ENCODE peak calls at places on chromosomes 6 and 20, in four cellular contexts. One of them, this sample, is unnamed.

GRCh38 chr20:33211817-33212424 is 5.2 kb upstream of the BPIFA3 start:
- DNase-seq in uterus: no peak
- DNase-seq in ovary: no peak
- DNase-seq in omental fat pad: no peak
- DNase-seq in this sample: no peak

GRCh38 chr20:32288225-32288849 is 10.9 kb downstream of the KIF3B start:
- DNase-seq in uterus: no peak
- DNase-seq in omental fat pad: no peak
- DNase-seq in ovary: no peak
- DNase-seq in this sample: no peak

GRCh38 chr6:147287869-147288271 is 83.7 kb downstream of the STXBP5 start:
- DNase-seq in ovary: no peak
- DNase-seq in uterus: no peak
- DNase-seq in omental fat pad: no peak
- DNase-seq in this sample: no peak

GRCh38 chr6:139047677-139048076 is 19.1 kb downstream of the ABRACL start:
- DNase-seq in omental fat pad: no peak
- DNase-seq in ovary: no peak
- DNase-seq in uterus: no peak
- DNase-seq in this sample: no peak

GRCh38 chr6:168373389-168373788 is 53.8 kb upstream of the DACT2 start:
- DNase-seq in omental fat pad: no peak
- DNase-seq in uterus: no peak
- DNase-seq in ovary: peak
- DNase-seq in this sample: peak

GRCh38 chr6:148021715-148022114 is 320.9 kb upstream of the SASH1 start:
- DNase-seq in omental fat pad: no peak
- DNase-seq in ovary: no peak
- DNase-seq in uterus: no peak
- DNase-seq in this sample: no peak

GRCh38 chr20:40191573-40191972 is 497.5 kb downstream of the MAFB start:
- DNase-seq in ovary: no peak
- DNase-seq in omental fat pad: no peak
- DNase-seq in uterus: no peak
- DNase-seq in this sample: peak

GRCh38 chr6:3341467-3341866 is 82.7 kb downstream of the PSMG4 start:
- DNase-seq in uterus: no peak
- DNase-seq in omental fat pad: no peak
- DNase-seq in ovary: no peak
- DNase-seq in this sample: peak

GRCh38 chr6:139262519-139263300 is 29.1 kb downstream of the TXLNB start:
- DNase-seq in omental fat pad: no peak
- DNase-seq in uterus: no peak
- DNase-seq in ovary: no peak
- DNase-seq in this sample: no peak

GRCh38 chr6:15352884-15353283 is 107.0 kb downstream of the JARID2 start:
- DNase-seq in uterus: no peak
- DNase-seq in ovary: no peak
- DNase-seq in omental fat pad: no peak
- DNase-seq in this sample: no peak

GRCh38 chr6:109001554-109001953 is 93.1 kb downstream of the SESN1 start:
- DNase-seq in ovary: no peak
- DNase-seq in omental fat pad: no peak
- DNase-seq in uterus: no peak
- DNase-seq in this sample: no peak

GRCh38 chr6:142848156-142848555 is 96.8 kb downstream of the HIVEP2 start:
- DNase-seq in uterus: no peak
- DNase-seq in omental fat pad: no peak
- DNase-seq in ovary: no peak
- DNase-seq in this sample: no peak

GRCh38 chr6:154457881-154458284 is 52.6 kb downstream of the CNKSR3 start:
- DNase-seq in uterus: no peak
- DNase-seq in ovary: no peak
- DNase-seq in omental fat pad: no peak
- DNase-seq in this sample: no peak

GRCh38 chr6:117919775-117920492 is 12.9 kb downstream of the SLC35F1 start:
- DNase-seq in omental fat pad: no peak
- DNase-seq in ovary: no peak
- DNase-seq in uterus: peak
- DNase-seq in this sample: peak

GRCh38 chr20:61280217-61280980 is 28.3 kb downstream of the CDH4 start:
- DNase-seq in ovary: no peak
- DNase-seq in omental fat pad: no peak
- DNase-seq in uterus: no peak
- DNase-seq in this sample: no peak

GRCh38 chr6:41894366-41895299 is 542 bp downstream of the USP49 start:
- DNase-seq in omental fat pad: no peak
- DNase-seq in ovary: no peak
- DNase-seq in uterus: peak
- DNase-seq in this sample: no peak

GRCh38 chr6:70108230-70108629 is 194.7 kb downstream of the COL9A1 start:
- DNase-seq in ovary: no peak
- DNase-seq in uterus: no peak
- DNase-seq in omental fat pad: no peak
- DNase-seq in this sample: no peak

GRCh38 chr6:106967936-106968555 is 6.5 kb downstream of the CD24 start:
- DNase-seq in uterus: no peak
- DNase-seq in omental fat pad: no peak
- DNase-seq in ovary: no peak
- DNase-seq in this sample: no peak

GRCh38 chr6:110472739-110473138 is 3.7 kb downstream of the SLC22A16 start:
- DNase-seq in ovary: no peak
- DNase-seq in omental fat pad: no peak
- DNase-seq in uterus: no peak
- DNase-seq in this sample: no peak

GRCh38 chr20:17142666-17143065 is 84.2 kb upstream of the PCSK2 start:
- DNase-seq in omental fat pad: no peak
- DNase-seq in uterus: no peak
- DNase-seq in ovary: no peak
- DNase-seq in this sample: no peak

GRCh38 chr6:69796627-69797390 is at the start of gene LMBRD1:
- DNase-seq in uterus: peak
- DNase-seq in ovary: peak
- DNase-seq in omental fat pad: peak
- DNase-seq in this sample: peak

GRCh38 chr6:2231438-2231837 is 14.0 kb downstream of the GMDS start:
- DNase-seq in uterus: no peak
- DNase-seq in omental fat pad: no peak
- DNase-seq in ovary: no peak
- DNase-seq in this sample: no peak

GRCh38 chr20:50049442-50050026 is 63.4 kb downstream of the UBE2V1 start:
- DNase-seq in omental fat pad: no peak
- DNase-seq in uterus: no peak
- DNase-seq in ovary: no peak
- DNase-seq in this sample: no peak

GRCh38 chr20:48626226-48626937 is 201.4 kb downstream of the PREX1 start:
- DNase-seq in uterus: no peak
- DNase-seq in ovary: peak
- DNase-seq in omental fat pad: no peak
- DNase-seq in this sample: peak

GRCh38 chr6:2731281-2731909 is 19.3 kb downstream of the MYLK4 start:
- DNase-seq in ovary: no peak
- DNase-seq in uterus: no peak
- DNase-seq in omental fat pad: no peak
- DNase-seq in this sample: no peak

GRCh38 chr20:47670913-47671312 is 114.4 kb downstream of the SULF2 start:
- DNase-seq in ovary: no peak
- DNase-seq in omental fat pad: no peak
- DNase-seq in uterus: no peak
- DNase-seq in this sample: no peak

GRCh38 chr6:137867685-137868509 is 838 bp downstream of the TNFAIP3 start:
- DNase-seq in omental fat pad: no peak
- DNase-seq in ovary: peak
- DNase-seq in uterus: peak
- DNase-seq in this sample: peak

GRCh38 chr6:71977860-71978259 is 91.5 kb downstream of the RIMS1 start:
- DNase-seq in omental fat pad: no peak
- DNase-seq in uterus: no peak
- DNase-seq in ovary: no peak
- DNase-seq in this sample: no peak

GRCh38 chr6:147677647-147678046 is 169.2 kb downstream of the SAMD5 start:
- DNase-seq in omental fat pad: no peak
- DNase-seq in ovary: no peak
- DNase-seq in uterus: no peak
- DNase-seq in this sample: no peak

GRCh38 chr6:5125152-5126006 is 40.2 kb downstream of the PPP1R3G start:
- DNase-seq in omental fat pad: no peak
- DNase-seq in uterus: no peak
- DNase-seq in ovary: no peak
- DNase-seq in this sample: no peak

GRCh38 chr6:17863971-17864754 is 123.3 kb downstream of the KIF13A start:
- DNase-seq in omental fat pad: no peak
- DNase-seq in ovary: no peak
- DNase-seq in uterus: no peak
- DNase-seq in this sample: peak

GRCh38 chr6:79468587-79468986 is 68.6 kb downstream of the LCA5 start:
- DNase-seq in omental fat pad: no peak
- DNase-seq in uterus: no peak
- DNase-seq in ovary: no peak
- DNase-seq in this sample: no peak

GRCh38 chr6:143141442-143141841 is 80.8 kb downstream of the AIG1 start:
- DNase-seq in ovary: no peak
- DNase-seq in uterus: no peak
- DNase-seq in omental fat pad: no peak
- DNase-seq in this sample: no peak

GRCh38 chr6:56484669-56485068 is 158.0 kb downstream of the DST start:
- DNase-seq in uterus: no peak
- DNase-seq in omental fat pad: no peak
- DNase-seq in ovary: no peak
- DNase-seq in this sample: no peak

GRCh38 chr20:63896136-63896890 is 1.4 kb downstream of the DNAJC5 start:
- DNase-seq in uterus: no peak
- DNase-seq in omental fat pad: no peak
- DNase-seq in ovary: no peak
- DNase-seq in this sample: peak

GRCh38 chr6:152096863-152097496 is 289.5 kb downstream of the ESR1 start:
- DNase-seq in uterus: no peak
- DNase-seq in ovary: no peak
- DNase-seq in omental fat pad: no peak
- DNase-seq in this sample: no peak

GRCh38 chr20:25669826-25670422 is 26.7 kb downstream of the ZNF337 start:
- DNase-seq in omental fat pad: no peak
- DNase-seq in uterus: no peak
- DNase-seq in ovary: no peak
- DNase-seq in this sample: no peak

DNA sequence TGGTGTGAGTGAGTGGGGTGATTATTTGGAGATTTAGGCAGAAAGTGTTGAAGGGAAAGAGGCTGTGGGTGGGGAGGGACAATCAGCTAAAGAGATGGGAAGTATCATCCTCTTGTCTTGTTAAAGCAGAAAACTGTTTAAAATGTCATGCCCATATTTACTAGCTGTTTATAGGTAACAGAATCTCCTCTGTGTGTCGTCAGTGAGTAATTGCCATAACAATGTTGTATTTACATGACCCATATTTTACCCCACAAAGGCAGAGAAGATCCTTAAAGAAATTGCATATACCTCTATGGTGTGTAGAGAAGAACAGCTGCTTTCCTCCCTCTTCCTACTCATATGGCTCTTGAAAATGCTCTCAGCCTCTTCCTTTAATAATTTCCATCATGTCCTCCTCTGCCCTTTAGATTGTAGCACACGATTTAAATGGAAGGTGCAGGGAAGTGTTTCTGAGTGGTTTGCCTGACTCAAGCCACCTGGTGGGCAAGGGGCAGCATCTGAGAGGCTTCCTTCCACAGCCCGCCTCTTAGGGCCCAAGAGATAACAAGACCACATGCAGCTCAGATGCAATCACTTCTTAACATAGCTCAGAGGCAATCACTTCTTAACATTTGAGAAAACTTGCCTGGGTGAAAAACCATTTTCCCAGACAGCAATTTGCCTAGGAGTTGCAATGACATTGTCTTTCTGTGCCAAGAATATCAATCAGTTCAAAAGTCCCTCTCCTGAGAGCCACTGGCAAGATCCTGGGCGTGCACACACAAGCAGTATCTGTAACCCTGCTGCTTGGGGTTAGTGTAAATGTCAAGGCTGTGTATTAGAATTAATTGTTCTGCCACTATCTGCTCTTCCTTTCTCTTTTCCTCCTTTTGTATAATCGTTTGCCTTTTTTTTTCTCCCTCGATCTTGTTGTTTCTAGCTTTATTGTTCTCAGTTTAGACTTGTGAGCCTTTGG is 44.1 kb upstream of the EDN1 start:
- DNase-seq in ovary: no peak
- DNase-seq in omental fat pad: no peak
- DNase-seq in uterus: no peak
- DNase-seq in this sample: no peak
- TF ChIP-seq CTCF in ovary: no peak
- TF ChIP-seq CTCF in omental fat pad: no peak
- TF ChIP-seq CTCF in uterus: no peak
- TF ChIP-seq CTCF in this sample: no peak

GRCh38 chr6:161829186-161829794 is 555.4 kb upstream of the AGPAT4 start:
- DNase-seq in uterus: no peak
- DNase-seq in omental fat pad: no peak
- DNase-seq in ovary: no peak
- DNase-seq in this sample: no peak
- TF ChIP-seq CTCF in uterus: no peak
- TF ChIP-seq CTCF in omental fat pad: no peak
- TF ChIP-seq CTCF in ovary: no peak
- TF ChIP-seq CTCF in this sample: no peak

GRCh38 chr6:13415276-13415675 is 72.1 kb downstream of the GFOD1 start:
- DNase-seq in ovary: no peak
- DNase-seq in omental fat pad: no peak
- DNase-seq in uterus: no peak
- DNase-seq in this sample: no peak

GRCh38 chr6:13412639-13413465 is 74.5 kb downstream of the GFOD1 start:
- DNase-seq in ovary: no peak
- DNase-seq in omental fat pad: no peak
- DNase-seq in uterus: no peak
- DNase-seq in this sample: no peak

GRCh38 chr6:13413466-13413862 is 73.9 kb downstream of the GFOD1 start:
- DNase-seq in uterus: no peak
- DNase-seq in ovary: no peak
- DNase-seq in omental fat pad: no peak
- DNase-seq in this sample: peak

GRCh38 chr6:13412211-13412610 is 75.2 kb downstream of the GFOD1 start:
- DNase-seq in omental fat pad: no peak
- DNase-seq in uterus: no peak
- DNase-seq in ovary: no peak
- DNase-seq in this sample: no peak

GRCh38 chr6:13413906-13414555 is 73.4 kb downstream of the GFOD1 start:
- DNase-seq in omental fat pad: no peak
- DNase-seq in uterus: no peak
- DNase-seq in ovary: no peak
- DNase-seq in this sample: peak
- TF ChIP-seq CTCF in omental fat pad: no peak
- TF ChIP-seq CTCF in uterus: no peak
- TF ChIP-seq CTCF in ovary: no peak
- TF ChIP-seq CTCF in this sample: peak

DNA sequence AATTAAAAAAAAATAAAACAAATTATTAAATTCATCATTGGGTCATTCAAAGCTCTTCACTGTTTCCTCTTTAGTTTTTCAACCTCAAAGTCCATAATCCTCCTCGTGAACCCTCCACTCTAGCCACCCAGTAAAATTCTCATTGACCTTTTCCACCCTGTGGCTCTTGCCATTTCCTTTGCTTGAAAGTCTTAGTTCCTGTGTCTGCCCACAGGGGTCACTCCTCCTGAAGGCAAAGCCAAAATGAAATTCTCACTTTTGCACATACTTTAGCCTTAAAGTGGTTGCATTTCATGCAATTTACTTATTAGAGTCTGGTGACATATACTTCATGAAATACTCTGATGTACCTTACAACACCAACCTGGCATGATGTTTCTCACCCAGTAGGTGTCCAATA is 263.7 kb downstream of the BMP2 start:
- DNase-seq in omental fat pad: no peak
- DNase-seq in ovary: no peak
- DNase-seq in uterus: no peak
- DNase-seq in this sample: no peak
- TF ChIP-seq CTCF in omental fat pad: no peak
- TF ChIP-seq CTCF in ovary: no peak
- TF ChIP-seq CTCF in uterus: no peak
- TF ChIP-seq CTCF in this sample: no peak

This sample was measured in psoas muscle.